ENCODE peak calls at places on chromosomes 3 and 15, in seven cellular contexts. Z, V, I, O, W, A and R are unnamed samples.

GRCh38 chr3:2452249-2452648 is 353.6 kb downstream of the CNTN4 start:
- DNase-seq in A (no peak), I (no peak), V (no peak), O (no peak), Z (no peak), W (no peak), R (no peak)

GRCh38 chr3:39260957-39261356 is 18.9 kb downstream of the CX3CR1 start:
- DNase-seq in V (no peak), Z (peak), A (peak), I (peak), W (no peak), O (peak), R (peak)

GRCh38 chr3:11655188-11655928 is 11.6 kb upstream of the VGLL4 start:
- DNase-seq in Z (no peak), O (no peak), V (no peak), W (peak), I (no peak), A (no peak), R (peak)

GRCh38 chr3:33658971-33659848 is 58.8 kb downstream of the CLASP2 start:
- DNase-seq in I (peak), A (peak), O (peak), Z (peak), V (peak), W (peak), R (peak)

GRCh38 chr3:42690191-42690590 is 4.9 kb downstream of the KLHL40 start:
- DNase-seq in V (no peak), I (no peak), O (no peak), A (no peak), Z (no peak), W (no peak), R (no peak)

GRCh38 chr15:98421419-98422085 is 226.8 kb upstream of the IGF1R start:
- DNase-seq in I (peak), V (peak), A (no peak), O (peak), W (peak), Z (no peak), R (peak)

GRCh38 chr3:123440181-123440580 is 8.7 kb downstream of the ADCY5 start:
- DNase-seq in O (no peak), V (no peak), Z (no peak), I (no peak), W (no peak), A (no peak), R (no peak)

GRCh38 chr3:66336358-66336766 is 115.6 kb downstream of the SLC25A26 start:
- DNase-seq in O (peak), V (no peak), I (no peak), A (peak), W (no peak), Z (no peak), R (no peak)

GRCh38 chr3:112628038-112628437 is 12.9 kb downstream of the CCDC80 start:
- DNase-seq in V (no peak), O (no peak), Z (no peak), A (no peak), W (no peak), I (no peak), R (no peak)

GRCh38 chr3:69740103-69741021 is 1.1 kb downstream of the MITF start:
- DNase-seq in V (no peak), Z (peak), O (peak), A (no peak), I (peak), W (peak), R (peak)

GRCh38 chr15:91182096-91182495 is 82.0 kb downstream of the SV2B start:
- DNase-seq in O (no peak), A (no peak), V (no peak), Z (no peak), I (no peak), W (no peak), R (no peak)

GRCh38 chr15:84846269-84846668 is 29.1 kb downstream of the ALPK3 start:
- DNase-seq in W (no peak), Z (no peak), V (no peak), O (no peak), A (no peak), I (no peak), R (no peak)

GRCh38 chr15:23877502-23878412 is 190.7 kb upstream of the NDN start:
- DNase-seq in W (peak), O (peak), V (peak), I (peak), Z (peak), A (no peak), R (peak)

GRCh38 chr3:10116138-10116460 is 624 bp downstream of the BRK1 start:
- DNase-seq in V (no peak), O (peak), A (peak), I (no peak), Z (peak), W (no peak), R (no peak)

GRCh38 chr3:148716657-148717056 is 19.0 kb downstream of the AGTR1 start:
- DNase-seq in Z (no peak), I (no peak), V (no peak), O (no peak), A (no peak), W (no peak), R (no peak)

GRCh38 chr3:135690664-135691063 is 274.9 kb upstream of the PPP2R3A start:
- DNase-seq in A (no peak), Z (no peak), W (no peak), O (no peak), I (no peak), V (no peak), R (no peak)

GRCh38 chr15:75840659-75841058 is 2.6 kb upstream of the UBE2Q2 start:
- DNase-seq in I (no peak), O (peak), A (peak), Z (no peak), V (no peak), W (no peak), R (no peak)

GRCh38 chr3:100634493-100635272 is 25.3 kb downstream of the ADGRG7 start:
- DNase-seq in O (no peak), W (peak), A (no peak), I (peak), V (no peak), Z (peak), R (no peak)

GRCh38 chr15:23484870-23485269 is 37.8 kb upstream of the GOLGA6L2 start:
- DNase-seq in I (no peak), Z (no peak), W (no peak), A (no peak), V (no peak), O (no peak), R (no peak)

GRCh38 chr3:166519443-166519842 is 682.2 kb upstream of the BCHE start:
- DNase-seq in O (no peak), Z (no peak), W (no peak), A (no peak), V (no peak), I (no peak), R (no peak)

GRCh38 chr3:136772709-136773108 is 20.5 kb upstream of the STAG1 start:
- DNase-seq in I (no peak), A (peak), W (no peak), O (peak), V (no peak), Z (no peak), R (no peak)

GRCh38 chr3:105629725-105630124 is 239.1 kb downstream of the CBLB start:
- DNase-seq in A (no peak), Z (no peak), W (no peak), I (no peak), V (no peak), O (no peak), R (no peak)

GRCh38 chr3:184241447-184242296 is 7.1 kb downstream of the ALG3 start:
- DNase-seq in W (peak), A (no peak), Z (peak), O (peak), V (no peak), I (peak), R (no peak)

GRCh38 chr15:85639752-85640381 is 154.9 kb downstream of the KLHL25 start:
- DNase-seq in V (no peak), W (no peak), A (peak), Z (no peak), I (no peak), O (peak), R (no peak)